ENCODE peak calls at places on chromosome 18, in eight cellular contexts. D, H, U, J, P, X, S and O are unnamed samples.

GRCh38 chr18:52826994-52827393 is 487.0 kb downstream of the DCC start:
- DNase-seq in D (no peak), H (peak), U (no peak), J (no peak), P (no peak), X (no peak), S (no peak), O (no peak)

GRCh38 chr18:58163004-58163590 is 119.1 kb downstream of the NEDD4L start:
- DNase-seq in D (no peak), H (no peak), U (no peak), J (no peak), P (no peak), X (no peak), S (no peak), O (no peak)

GRCh38 chr18:56702946-56703345 is 51.8 kb downstream of the WDR7 start:
- DNase-seq in D (no peak), H (no peak), U (peak), J (peak), P (no peak), X (peak), S (no peak), O (peak)

GRCh38 chr18:37565985-37566478 is 434 bp upstream of the CELF4 start:
- DNase-seq in D (peak), H (peak), U (no peak), J (peak), P (peak), X (peak), S (peak), O (peak)

GRCh38 chr18:12434541-12434929 is 26.8 kb downstream of the PRELID3A start:
- DNase-seq in D (no peak), H (no peak), U (no peak), J (no peak), P (no peak), X (no peak), S (no peak), O (no peak)

GRCh38 chr18:39188278-39188677 is 1622.7 kb upstream of the CELF4 start:
- DNase-seq in D (no peak), H (no peak), U (no peak), J (no peak), P (no peak), X (no peak), S (no peak), O (no peak)

GRCh38 chr18:74950479-74950878 is 258.5 kb downstream of the PTGR3 start:
- DNase-seq in D (no peak), H (no peak), U (no peak), J (no peak), P (no peak), X (no peak), S (no peak), O (no peak)

GRCh38 chr18:74734013-74734444 is 136.4 kb downstream of the ZNF407 start:
- DNase-seq in D (no peak), H (no peak), U (peak), J (no peak), P (no peak), X (no peak), S (no peak), O (peak)

GRCh38 chr18:36825526-36825925 is 3.3 kb downstream of the TPGS2 start:
- DNase-seq in D (no peak), H (no peak), U (no peak), J (no peak), P (no peak), X (no peak), S (no peak), O (no peak)

GRCh38 chr18:22844184-22844583 is 88.9 kb upstream of the RBBP8 start:
- DNase-seq in D (no peak), H (no peak), U (no peak), J (no peak), P (no peak), X (peak), S (no peak), O (no peak)

GRCh38 chr18:78430171-78430857 is 549.3 kb upstream of the SALL3 start:
- DNase-seq in D (no peak), H (no peak), U (no peak), J (no peak), P (no peak), X (no peak), S (no peak), O (no peak)

GRCh38 chr18:62335494-62335893 is 10.4 kb downstream of the TNFRSF11A start:
- DNase-seq in D (no peak), H (no peak), U (no peak), J (no peak), P (no peak), X (no peak), S (no peak), O (no peak)

GRCh38 chr18:46405832-46406538 is 251.0 kb downstream of the LOXHD1 start:
- DNase-seq in D (no peak), H (no peak), U (no peak), J (no peak), P (no peak), X (no peak), S (no peak), O (no peak)

GRCh38 chr18:75068682-75069435 is 140.1 kb downstream of the PTGR3 start:
- DNase-seq in D (no peak), H (no peak), U (no peak), J (no peak), P (no peak), X (no peak), S (no peak), O (no peak)

GRCh38 chr18:59706499-59706898 is 9.3 kb upstream of the CCBE1 start:
- DNase-seq in D (no peak), H (no peak), U (no peak), J (no peak), P (peak), X (no peak), S (no peak), O (no peak)

GRCh38 chr18:44453505-44453904 is 227.2 kb upstream of the SETBP1 start:
- DNase-seq in D (no peak), H (no peak), U (no peak), J (no peak), P (no peak), X (peak), S (no peak), O (no peak)

GRCh38 chr18:44464401-44465185 is 216.1 kb upstream of the SETBP1 start:
- DNase-seq in D (no peak), H (no peak), U (no peak), J (no peak), P (no peak), X (peak), S (no peak), O (no peak)

GRCh38 chr18:44458777-44459176 is 221.9 kb upstream of the SETBP1 start:
- DNase-seq in D (no peak), H (no peak), U (no peak), J (no peak), P (no peak), X (peak), S (no peak), O (peak)
- TF ChIP-seq CTCF in D (no peak), H (no peak), U (no peak), J (no peak), P (no peak), X (peak), S (no peak), O (no peak)

DNA sequence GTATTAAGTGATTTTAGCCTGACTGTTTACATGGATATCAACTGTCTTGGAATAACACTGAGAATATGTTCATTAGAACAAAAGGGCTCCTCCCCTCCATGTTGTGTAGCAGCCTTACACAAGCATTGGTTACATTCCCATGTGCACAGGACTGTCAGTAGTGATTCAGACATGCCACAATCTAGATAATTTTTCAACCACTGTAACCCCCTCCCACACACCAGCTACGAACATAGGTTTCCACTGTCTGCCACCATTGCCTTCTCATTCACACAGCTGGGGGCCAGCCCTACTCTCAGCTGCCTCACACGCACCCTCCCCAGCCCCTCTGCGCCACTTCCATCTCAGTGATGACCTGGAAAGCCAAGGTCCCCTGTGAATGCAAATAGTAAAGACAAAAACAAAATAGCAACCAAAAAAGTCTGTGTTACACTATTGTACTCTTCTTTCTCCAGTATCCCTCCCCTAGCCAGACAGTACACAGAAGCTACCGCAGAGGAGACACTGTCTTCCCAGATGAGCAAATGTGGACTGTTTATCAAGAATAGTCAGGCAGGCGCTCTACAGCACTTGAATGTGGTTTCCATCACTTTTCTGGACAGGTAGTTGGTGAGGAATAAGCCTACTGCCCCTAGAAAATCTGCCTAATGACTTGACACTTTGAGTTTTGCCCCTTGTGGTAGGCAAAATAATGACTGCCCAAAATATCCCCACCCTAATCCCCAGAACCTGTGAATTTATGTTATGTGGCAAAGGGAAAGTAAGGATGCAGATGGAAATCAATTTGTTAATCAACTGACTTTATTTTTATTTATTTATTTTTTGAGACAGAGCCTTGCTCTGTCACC is 27.9 kb upstream of the TYMS start:
- DNase-seq in D (no peak), H (no peak), U (no peak), J (no peak), P (no peak), X (peak), S (no peak), O (no peak)
- TF ChIP-seq CTCF in D (no peak), H (no peak), U (no peak), J (peak), P (no peak), X (peak), S (no peak), O (no peak)

DNA sequence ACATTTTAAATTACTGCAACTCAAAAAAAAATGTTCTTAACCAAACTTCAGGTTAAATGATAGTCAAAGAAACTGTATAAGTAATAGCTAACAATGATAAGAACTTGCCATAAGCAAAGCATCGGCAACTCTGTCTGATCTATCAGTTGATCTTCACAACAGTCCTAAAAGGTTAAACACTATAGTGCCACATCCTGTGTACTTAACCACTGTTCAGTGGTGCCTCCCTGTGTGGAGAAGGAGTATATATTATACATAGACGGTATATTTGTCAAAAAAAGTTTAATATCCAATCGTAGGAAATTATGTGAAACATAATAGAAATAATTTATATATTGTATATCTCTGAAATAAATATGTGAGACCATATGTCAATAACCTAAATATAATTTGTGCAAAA is 13.0 kb downstream of the DTNA start:
- DNase-seq in D (no peak), H (no peak), U (peak), J (no peak), P (no peak), X (no peak), S (no peak), O (no peak)
- TF ChIP-seq CTCF in D (no peak), H (no peak), U (no peak), J (no peak), P (no peak), X (peak), S (no peak), O (no peak)

GRCh38 chr18:10437837-10438236 is 16.6 kb upstream of the APCDD1 start:
- DNase-seq in D (no peak), H (no peak), U (no peak), J (no peak), P (no peak), X (no peak), S (no peak), O (no peak)
- TF ChIP-seq CTCF in D (no peak), H (no peak), U (no peak), J (no peak), P (no peak), X (no peak), S (no peak), O (peak)